ENCODE peak calls at places on chromosomes 2 and 18, in five cellular contexts. E is tibial artery; M is heart right ventricle; T is CD4-positive, alpha-beta memory T cell; A is endodermal cell. O is an unnamed sample.

GRCh38 chr2:219022041-219022440 is 19.3 kb downstream of the CFAP65 start:
- DNase-seq in E (no peak), M (no peak), T (no peak), A (no peak), O (no peak)

GRCh38 chr2:223696719-223697118 is 94.6 kb upstream of the SCG2 start:
- DNase-seq in E (no peak), M (no peak), T (no peak), A (no peak), O (no peak)

GRCh38 chr2:33494155-33494779 is 17.8 kb downstream of the RASGRP3 start:
- DNase-seq in E (no peak), M (no peak), T (no peak), A (no peak), O (no peak)

GRCh38 chr2:16656087-16656486 is 9.5 kb downstream of the CYRIA start:
- DNase-seq in E (no peak), M (no peak), T (no peak), A (peak; percentile 22), O (peak; percentile 42)

GRCh38 chr18:65788373-65788772 is 37.6 kb downstream of the CDH7 start:
- DNase-seq in E (no peak), M (no peak), T (no peak), A (no peak), O (no peak)

GRCh38 chr2:5798083-5798482 is 105.9 kb downstream of the SOX11 start:
- DNase-seq in E (no peak), M (no peak), T (no peak), A (no peak), O (no peak)

GRCh38 chr2:20635698-20636584 is 15.0 kb downstream of the HS1BP3 start:
- DNase-seq in E (peak; percentile 90), M (peak; percentile 91), T (peak; percentile 17), A (peak; percentile 98), O (peak; percentile 97)

GRCh38 chr2:42124051-42124813 is 44.9 kb upstream of the EML4 start:
- DNase-seq in E (no peak), M (no peak), T (peak; percentile 81), A (no peak), O (no peak)

GRCh38 chr2:8571286-8571791 is 110.5 kb upstream of the ID2 start:
- DNase-seq in E (no peak), M (no peak), T (no peak), A (no peak), O (no peak)

GRCh38 chr2:26712486-26713465 is 20.3 kb downstream of the KCNK3 start:
- DNase-seq in E (no peak), M (no peak), T (no peak), A (no peak), O (no peak)

GRCh38 chr2:29189052-29189451 is 73.8 kb downstream of the CLIP4 start:
- DNase-seq in E (no peak), M (no peak), T (peak; percentile 65), A (no peak), O (no peak)

GRCh38 chr2:216491757-216492635 is 6.6 kb upstream of the RPL37A start:
- DNase-seq in E (no peak), M (no peak), T (no peak), A (no peak), O (no peak)

GRCh38 chr2:26971911-26972786 is 1.7 kb downstream of the MAPRE3 start:
- DNase-seq in E (no peak), M (no peak), T (no peak), A (no peak), O (no peak)

GRCh38 chr18:5420909-5421308 is 122.9 kb downstream of the EPB41L3 start:
- DNase-seq in E (peak; percentile 45), M (no peak), T (no peak), A (no peak), O (no peak)

GRCh38 chr2:119196301-119197124 is 27.1 kb upstream of the STEAP3 start:
- DNase-seq in E (no peak), M (no peak), T (no peak), A (no peak), O (no peak)

GRCh38 chr2:240655931-240656886 is 26.5 kb downstream of the AQP12B start:
- DNase-seq in E (no peak), M (no peak), T (no peak), A (peak; percentile 37), O (peak; percentile 90)

GRCh38 chr2:161307676-161308075 is 549 bp upstream of the PSMD14 start:
- DNase-seq in E (no peak), M (no peak), T (no peak), A (no peak), O (no peak)

GRCh38 chr2:98300475-98300874 is 45.8 kb upstream of the CNGA3 start:
- DNase-seq in E (no peak), M (no peak), T (no peak), A (no peak), O (no peak)

GRCh38 chr2:191866675-191867506 is 20.0 kb upstream of the CAVIN2 start:
- DNase-seq in E (no peak), M (no peak), T (no peak), A (no peak), O (no peak)

GRCh38 chr18:27185025-27185763 is at the start of gene CHST9:
- DNase-seq in E (no peak), M (peak; percentile 39), T (no peak), A (peak; percentile 86), O (no peak)

GRCh38 chr2:230296917-230297316 is 30.1 kb upstream of the SP140L start:
- DNase-seq in E (no peak), M (no peak), T (no peak), A (no peak), O (no peak)

GRCh38 chr18:44599409-44599808 is 81.3 kb upstream of the SETBP1 start:
- DNase-seq in E (peak; percentile 38), M (peak; percentile 26), T (no peak), A (peak; percentile 54), O (no peak)

GRCh38 chr2:59830601-59831000 is 722.9 kb downstream of the BCL11A start:
- DNase-seq in E (no peak), M (no peak), T (no peak), A (no peak), O (no peak)

GRCh38 chr2:62505649-62506420 is at the start of gene TMEM17:
- DNase-seq in E (peak; percentile 90), M (peak; percentile 93), T (peak; percentile 1), A (peak; percentile 94), O (peak; percentile 96)

GRCh38 chr18:31581498-31582197 is 10.0 kb upstream of the TTR start:
- DNase-seq in E (no peak), M (no peak), T (no peak), A (no peak), O (no peak)

GRCh38 chr2:135701442-135701841 is 40.2 kb upstream of the UBXN4 start:
- DNase-seq in E (no peak), M (no peak), T (no peak), A (no peak), O (no peak)

GRCh38 chr2:168211664-168212163 is 35.7 kb downstream of the STK39 start:
- DNase-seq in E (no peak), M (no peak), T (no peak), A (no peak), O (no peak)

GRCh38 chr18:77095356-77096030 is 37.1 kb downstream of the MBP start:
- DNase-seq in E (no peak), M (no peak), T (no peak), A (no peak), O (no peak)

GRCh38 chr18:77096031-77096371 is 36.6 kb downstream of the MBP start:
- DNase-seq in E (no peak), M (no peak), T (no peak), A (no peak), O (no peak)

GRCh38 chr18:77098033-77098432 is 34.5 kb downstream of the MBP start:
- DNase-seq in E (no peak), M (no peak), T (no peak), A (no peak), O (no peak)

GRCh38 chr18:77098554-77099174 is 33.9 kb downstream of the MBP start:
- DNase-seq in E (no peak), M (no peak), T (no peak), A (peak; percentile 63), O (no peak)

DNA sequence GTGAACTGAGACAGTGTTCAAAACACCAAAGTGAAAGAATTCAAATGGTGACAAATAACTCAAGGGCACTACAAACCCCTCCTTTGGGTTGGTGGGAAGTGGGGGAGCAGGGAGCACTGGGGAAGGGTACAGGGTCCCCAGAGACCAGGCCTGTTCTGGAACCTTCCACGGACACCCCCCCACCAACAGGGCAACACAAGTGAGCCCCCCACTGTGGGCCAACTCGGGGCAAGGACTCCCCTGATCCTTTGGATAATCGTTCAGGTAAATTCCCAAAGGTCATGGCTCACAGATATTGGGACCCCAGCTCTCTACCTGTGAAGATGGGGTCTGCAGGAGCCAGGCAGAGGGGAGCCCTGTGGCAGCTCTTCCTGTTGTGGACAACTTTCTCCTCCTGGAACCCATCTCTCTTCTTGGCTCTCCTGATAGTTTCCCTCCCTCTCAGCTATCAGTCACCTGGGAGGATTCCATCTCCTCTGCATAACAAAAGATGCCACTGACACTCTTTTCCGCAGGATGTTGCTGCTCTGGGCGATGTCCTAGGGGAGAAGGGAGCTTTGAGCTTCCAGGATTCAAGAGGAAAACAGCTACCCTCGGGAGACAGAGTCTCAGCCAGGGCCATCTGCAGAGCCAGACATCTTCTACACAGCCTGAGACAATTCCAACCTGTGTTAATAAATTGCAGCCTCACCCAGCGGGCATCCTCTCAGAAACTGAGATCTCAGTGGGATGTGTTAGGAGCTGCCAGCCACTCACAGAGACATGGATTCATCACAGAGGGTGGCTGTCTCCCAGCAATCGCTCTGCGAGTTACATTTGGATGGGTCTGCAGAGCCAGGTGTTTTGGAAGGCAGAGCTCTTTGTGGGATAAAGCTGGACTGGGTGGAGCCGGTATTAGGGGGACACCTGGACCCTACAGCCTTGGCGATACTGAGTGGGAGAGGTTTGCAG is 35.4 kb downstream of the MBP start:
- DNase-seq in E (no peak), M (no peak), T (no peak), A (peak; percentile 86), O (no peak)
- H3K36me3 ChIP-seq in E (no peaks in the 10 kb centered on the region), M (no peaks in the 10 kb centered on the region), T (peaks cover 8% of the 10 kb centered on the region), A (no peaks in the 10 kb centered on the region), O (no peaks in the 10 kb centered on the region)

DNA sequence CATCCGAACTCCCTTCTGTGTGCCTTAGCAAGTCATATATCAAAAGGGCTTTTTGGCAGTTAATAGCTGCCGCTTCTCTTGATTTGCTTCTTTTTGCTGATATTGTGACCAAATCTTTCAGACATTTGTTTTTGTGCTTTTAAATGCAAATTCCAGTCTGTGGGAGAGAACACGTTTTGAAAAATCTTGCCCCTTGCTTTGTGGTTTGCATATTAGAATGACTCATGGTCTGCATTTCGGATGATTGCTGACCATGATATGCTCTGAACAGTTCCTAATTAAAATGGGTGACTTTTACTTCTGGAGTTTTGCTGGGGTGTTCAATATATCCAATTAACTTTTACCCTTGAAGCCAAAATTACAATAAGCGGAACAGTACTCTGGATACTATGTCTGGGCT is 58.3 kb upstream of the ST6GAL2 start:
- DNase-seq in E (no peak), M (no peak), T (no peak), A (no peak), O (no peak)
- H3K27me3 ChIP-seq in E (no peaks in the 10 kb centered on the region), M (no peaks in the 10 kb centered on the region), T (no peaks in the 10 kb centered on the region), A (no peaks in the 10 kb centered on the region), O (no peaks in the 10 kb centered on the region)

DNA sequence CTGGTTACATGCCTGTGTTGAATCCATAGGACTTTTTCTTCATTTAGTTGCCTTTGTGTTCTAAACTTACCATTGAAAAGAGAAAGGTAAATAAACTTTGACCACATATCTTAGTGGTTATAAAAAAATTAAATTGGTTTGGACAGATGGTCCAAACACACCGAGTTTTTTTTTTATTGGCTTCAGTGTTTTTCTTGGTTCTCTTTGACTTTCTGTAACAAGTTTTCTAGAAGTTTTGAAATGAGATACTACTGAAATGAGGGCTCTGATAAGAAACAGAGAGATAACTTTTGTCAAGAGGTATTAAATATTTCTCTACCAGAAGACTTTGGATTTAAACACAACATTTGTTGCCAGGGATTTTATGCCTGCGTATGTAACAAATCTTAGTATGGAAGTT is 20.7 kb downstream of the SPTBN1 start:
- DNase-seq in E (no peak), M (no peak), T (no peak), A (no peak), O (no peak)
- H3K4me1 ChIP-seq in E (no peaks in the 10 kb centered on the region), M (peaks cover 78% of the 10 kb centered on the region), T (no peaks in the 10 kb centered on the region), A (no peaks in the 10 kb centered on the region), O (peaks cover 98% of the 10 kb centered on the region)

GRCh38 chr2:58122040-58122439 is 75.4 kb downstream of the VRK2 start:
- DNase-seq in E (no peak), M (no peak), T (no peak), A (no peak), O (no peak)
- H3K36me3 ChIP-seq in E (peaks cover 5% of the 10 kb centered on the region), M (peaks cover 19% of the 10 kb centered on the region), T (no peaks in the 10 kb centered on the region), A (peaks cover 12% of the 10 kb centered on the region), O (peaks cover 25% of the 10 kb centered on the region)